ENCODE peak calls at places on chromosome 18, in six cellular contexts. One of them, this sample, is unnamed.

GRCh38 chr18:52341617-52342381 is 1.8 kb downstream of the DCC start:
- DNase-seq in activated naive CD8-positive, alpha-beta T cell treated with anti-CD3 and anti-CD28 coated beads, Interleukin-2, amount 50 U/mL, for 24 hours: no peak
- DNase-seq in AG09319: no peak
- DNase-seq in T-helper 9 cell: no peak
- DNase-seq in GM04504: no peak
- DNase-seq in BE2C: peak; percentile 8
- DNase-seq in this sample: peak; percentile 21

GRCh38 chr18:46226461-46226860 is 122.3 kb downstream of the HAUS1 start:
- DNase-seq in BE2C: no peak
- DNase-seq in AG09319: peak; percentile 15
- DNase-seq in T-helper 9 cell: no peak
- DNase-seq in GM04504: peak; percentile 55
- DNase-seq in activated naive CD8-positive, alpha-beta T cell treated with anti-CD3 and anti-CD28 coated beads, Interleukin-2, amount 50 U/mL, for 24 hours: no peak
- DNase-seq in this sample: no peak

GRCh38 chr18:48445540-48445939 is 36.4 kb upstream of the ZBTB7C start:
- DNase-seq in AG09319: peak; percentile 63
- DNase-seq in BE2C: peak; percentile 70
- DNase-seq in activated naive CD8-positive, alpha-beta T cell treated with anti-CD3 and anti-CD28 coated beads, Interleukin-2, amount 50 U/mL, for 24 hours: peak; percentile 75
- DNase-seq in T-helper 9 cell: peak; percentile 60
- DNase-seq in GM04504: peak; percentile 56
- DNase-seq in this sample: no peak

GRCh38 chr18:79934311-79935097 is 16.9 kb downstream of the SLC66A2 start:
- DNase-seq in T-helper 9 cell: no peak
- DNase-seq in activated naive CD8-positive, alpha-beta T cell treated with anti-CD3 and anti-CD28 coated beads, Interleukin-2, amount 50 U/mL, for 24 hours: no peak
- DNase-seq in BE2C: no peak
- DNase-seq in GM04504: no peak
- DNase-seq in AG09319: no peak
- DNase-seq in this sample: no peak

GRCh38 chr18:10067670-10068659 is 154.1 kb downstream of the VAPA start:
- DNase-seq in AG09319: no peak
- DNase-seq in BE2C: no peak
- DNase-seq in T-helper 9 cell: no peak
- DNase-seq in GM04504: no peak
- DNase-seq in activated naive CD8-positive, alpha-beta T cell treated with anti-CD3 and anti-CD28 coated beads, Interleukin-2, amount 50 U/mL, for 24 hours: no peak
- DNase-seq in this sample: no peak

GRCh38 chr18:72700961-72701710 is 157.0 kb upstream of the CBLN2 start:
- DNase-seq in GM04504: no peak
- DNase-seq in BE2C: no peak
- DNase-seq in AG09319: no peak
- DNase-seq in activated naive CD8-positive, alpha-beta T cell treated with anti-CD3 and anti-CD28 coated beads, Interleukin-2, amount 50 U/mL, for 24 hours: no peak
- DNase-seq in T-helper 9 cell: no peak
- DNase-seq in this sample: no peak

GRCh38 chr18:8813621-8814020 is 108.3 kb downstream of the MTCL1 start:
- DNase-seq in activated naive CD8-positive, alpha-beta T cell treated with anti-CD3 and anti-CD28 coated beads, Interleukin-2, amount 50 U/mL, for 24 hours: no peak
- DNase-seq in GM04504: peak; percentile 69
- DNase-seq in BE2C: no peak
- DNase-seq in T-helper 9 cell: no peak
- DNase-seq in AG09319: peak; percentile 77
- DNase-seq in this sample: no peak

GRCh38 chr18:55856191-55856590 is 268.2 kb upstream of the TCF4 start:
- DNase-seq in BE2C: no peak
- DNase-seq in GM04504: peak; percentile 68
- DNase-seq in activated naive CD8-positive, alpha-beta T cell treated with anti-CD3 and anti-CD28 coated beads, Interleukin-2, amount 50 U/mL, for 24 hours: no peak
- DNase-seq in AG09319: peak; percentile 61
- DNase-seq in T-helper 9 cell: no peak
- DNase-seq in this sample: no peak

GRCh38 chr18:50429207-50429948 is 54.5 kb downstream of the SKA1 start:
- DNase-seq in activated naive CD8-positive, alpha-beta T cell treated with anti-CD3 and anti-CD28 coated beads, Interleukin-2, amount 50 U/mL, for 24 hours: no peak
- DNase-seq in GM04504: peak; percentile 7
- DNase-seq in AG09319: no peak
- DNase-seq in BE2C: no peak
- DNase-seq in T-helper 9 cell: no peak
- DNase-seq in this sample: peak; percentile 3

GRCh38 chr18:74446631-74447403 is 10.3 kb downstream of the DIPK1C start:
- DNase-seq in BE2C: no peak
- DNase-seq in GM04504: no peak
- DNase-seq in T-helper 9 cell: no peak
- DNase-seq in activated naive CD8-positive, alpha-beta T cell treated with anti-CD3 and anti-CD28 coated beads, Interleukin-2, amount 50 U/mL, for 24 hours: no peak
- DNase-seq in AG09319: no peak
- DNase-seq in this sample: no peak

GRCh38 chr18:48441405-48441881 is 32.3 kb upstream of the ZBTB7C start:
- DNase-seq in AG09319: no peak
- DNase-seq in activated naive CD8-positive, alpha-beta T cell treated with anti-CD3 and anti-CD28 coated beads, Interleukin-2, amount 50 U/mL, for 24 hours: no peak
- DNase-seq in T-helper 9 cell: no peak
- DNase-seq in BE2C: peak; percentile 57
- DNase-seq in GM04504: no peak
- DNase-seq in this sample: no peak

This sample was measured in GM06990.